ENCODE peak calls at places on chromosomes 7 and 10, in ten cellular contexts. One of them, this sample, is unnamed.

GRCh38 chr7:128307066-128307465 is 36.6 kb downstream of the RBM28 start:
- DNase-seq in Peyer's patch: no peak
- DNase-seq in K562: no peak
- DNase-seq in ovary: no peak
- DNase-seq in adrenal gland: no peak
- DNase-seq in testis: no peak
- DNase-seq in right lobe of liver: no peak
- DNase-seq in transverse colon: no peak
- DNase-seq in breast epithelium: no peak
- DNase-seq in A549: no peak
- DNase-seq in this sample: no peak

GRCh38 chr7:90824386-90825307 is 228.5 kb downstream of the CDK14 start:
- DNase-seq in Peyer's patch: no peak
- DNase-seq in K562: no peak
- DNase-seq in ovary: no peak
- DNase-seq in adrenal gland: no peak
- DNase-seq in testis: no peak
- DNase-seq in right lobe of liver: no peak
- DNase-seq in transverse colon: no peak
- DNase-seq in breast epithelium: no peak
- DNase-seq in A549: no peak
- DNase-seq in this sample: no peak

GRCh38 chr7:128904381-128905197 is 5.9 kb downstream of the KCP start:
- DNase-seq in Peyer's patch: no peak
- DNase-seq in K562: peak
- DNase-seq in ovary: no peak
- DNase-seq in adrenal gland: no peak
- DNase-seq in testis: no peak
- DNase-seq in right lobe of liver: no peak
- DNase-seq in transverse colon: peak
- DNase-seq in breast epithelium: peak
- DNase-seq in A549: peak
- DNase-seq in this sample: no peak

GRCh38 chr10:70549962-70550845 is 52.3 kb downstream of the PRF1 start:
- DNase-seq in Peyer's patch: peak
- DNase-seq in K562: peak
- DNase-seq in ovary: peak
- DNase-seq in adrenal gland: peak
- DNase-seq in testis: peak
- DNase-seq in right lobe of liver: no peak
- DNase-seq in transverse colon: peak
- DNase-seq in breast epithelium: peak
- DNase-seq in A549: peak
- DNase-seq in this sample: peak

GRCh38 chr7:30776971-30777370 is 5.8 kb downstream of the MINDY4 start:
- DNase-seq in Peyer's patch: no peak
- DNase-seq in K562: no peak
- DNase-seq in ovary: peak
- DNase-seq in adrenal gland: no peak
- DNase-seq in testis: no peak
- DNase-seq in right lobe of liver: no peak
- DNase-seq in transverse colon: no peak
- DNase-seq in breast epithelium: no peak
- DNase-seq in A549: no peak
- DNase-seq in this sample: no peak

GRCh38 chr10:128897414-128897928 is 569.6 kb upstream of the MGMT start:
- DNase-seq in Peyer's patch: no peak
- DNase-seq in K562: no peak
- DNase-seq in ovary: no peak
- DNase-seq in adrenal gland: no peak
- DNase-seq in testis: no peak
- DNase-seq in right lobe of liver: no peak
- DNase-seq in transverse colon: no peak
- DNase-seq in breast epithelium: no peak
- DNase-seq in A549: no peak
- DNase-seq in this sample: no peak

GRCh38 chr7:464712-465461 is 54.8 kb downstream of the PDGFA start:
- DNase-seq in Peyer's patch: no peak
- DNase-seq in K562: no peak
- DNase-seq in ovary: peak
- DNase-seq in adrenal gland: peak
- DNase-seq in testis: peak
- DNase-seq in right lobe of liver: peak
- DNase-seq in transverse colon: no peak
- DNase-seq in breast epithelium: peak
- DNase-seq in A549: no peak
- DNase-seq in this sample: peak

GRCh38 chr10:29948971-29949370 is 110.4 kb downstream of the JCAD start:
- DNase-seq in Peyer's patch: no peak
- DNase-seq in K562: no peak
- DNase-seq in ovary: no peak
- DNase-seq in adrenal gland: no peak
- DNase-seq in testis: no peak
- DNase-seq in right lobe of liver: no peak
- DNase-seq in transverse colon: no peak
- DNase-seq in breast epithelium: no peak
- DNase-seq in A549: no peak
- DNase-seq in this sample: peak

GRCh38 chr7:140562921-140563600 is 77.6 kb downstream of the DENND2A start:
- DNase-seq in Peyer's patch: no peak
- DNase-seq in K562: no peak
- DNase-seq in ovary: no peak
- DNase-seq in adrenal gland: no peak
- DNase-seq in testis: no peak
- DNase-seq in right lobe of liver: no peak
- DNase-seq in transverse colon: no peak
- DNase-seq in breast epithelium: no peak
- DNase-seq in A549: no peak
- DNase-seq in this sample: no peak

GRCh38 chr7:152108359-152108758 is 82.9 kb downstream of the GALNT11 start:
- DNase-seq in Peyer's patch: no peak
- DNase-seq in K562: no peak
- DNase-seq in ovary: no peak
- DNase-seq in adrenal gland: no peak
- DNase-seq in testis: no peak
- DNase-seq in right lobe of liver: no peak
- DNase-seq in transverse colon: no peak
- DNase-seq in breast epithelium: no peak
- DNase-seq in A549: no peak
- DNase-seq in this sample: no peak

GRCh38 chr10:8979976-8980375 is 925.5 kb downstream of the GATA3 start:
- DNase-seq in Peyer's patch: no peak
- DNase-seq in K562: no peak
- DNase-seq in ovary: no peak
- DNase-seq in adrenal gland: no peak
- DNase-seq in testis: no peak
- DNase-seq in right lobe of liver: no peak
- DNase-seq in transverse colon: no peak
- DNase-seq in breast epithelium: no peak
- DNase-seq in A549: no peak
- DNase-seq in this sample: no peak

GRCh38 chr10:127564644-127565043 is 15.5 kb downstream of the NPS start:
- DNase-seq in Peyer's patch: no peak
- DNase-seq in K562: no peak
- DNase-seq in ovary: no peak
- DNase-seq in adrenal gland: no peak
- DNase-seq in testis: no peak
- DNase-seq in right lobe of liver: no peak
- DNase-seq in transverse colon: no peak
- DNase-seq in breast epithelium: no peak
- DNase-seq in A549: no peak
- DNase-seq in this sample: no peak

GRCh38 chr7:134811798-134812197 is 32.4 kb downstream of the CALD1 start:
- DNase-seq in Peyer's patch: no peak
- DNase-seq in K562: no peak
- DNase-seq in ovary: no peak
- DNase-seq in adrenal gland: no peak
- DNase-seq in testis: no peak
- DNase-seq in right lobe of liver: no peak
- DNase-seq in transverse colon: no peak
- DNase-seq in breast epithelium: no peak
- DNase-seq in A549: no peak
- DNase-seq in this sample: no peak

GRCh38 chr7:15916666-15917388 is 230.3 kb upstream of the MEOX2 start:
- DNase-seq in Peyer's patch: no peak
- DNase-seq in K562: no peak
- DNase-seq in ovary: no peak
- DNase-seq in adrenal gland: no peak
- DNase-seq in testis: no peak
- DNase-seq in right lobe of liver: no peak
- DNase-seq in transverse colon: no peak
- DNase-seq in breast epithelium: no peak
- DNase-seq in A549: no peak
- DNase-seq in this sample: no peak

GRCh38 chr10:7121154-7121797 is 289.6 kb downstream of the SFMBT2 start:
- DNase-seq in Peyer's patch: peak
- DNase-seq in K562: peak
- DNase-seq in ovary: peak
- DNase-seq in adrenal gland: peak
- DNase-seq in testis: peak
- DNase-seq in right lobe of liver: peak
- DNase-seq in transverse colon: peak
- DNase-seq in breast epithelium: no peak
- DNase-seq in A549: peak
- DNase-seq in this sample: no peak

GRCh38 chr10:5447071-5447470 is 34.7 kb downstream of the NET1 start:
- DNase-seq in Peyer's patch: no peak
- DNase-seq in K562: no peak
- DNase-seq in ovary: no peak
- DNase-seq in adrenal gland: no peak
- DNase-seq in testis: no peak
- DNase-seq in right lobe of liver: no peak
- DNase-seq in transverse colon: no peak
- DNase-seq in breast epithelium: no peak
- DNase-seq in A549: no peak
- DNase-seq in this sample: no peak
- H3K4me3 ChIP-seq in Peyer's patch: peak
- H3K4me3 ChIP-seq in K562: peak
- H3K4me3 ChIP-seq in ovary: peak
- H3K4me3 ChIP-seq in adrenal gland: peak
- H3K4me3 ChIP-seq in testis: peak
- H3K4me3 ChIP-seq in right lobe of liver: peak
- H3K4me3 ChIP-seq in transverse colon: peak
- H3K4me3 ChIP-seq in breast epithelium: peak
- H3K4me3 ChIP-seq in A549: peak
- H3K4me3 ChIP-seq in this sample: peak

GRCh38 chr7:11373546-11374142 is 400.0 kb downstream of the PHF14 start:
- DNase-seq in Peyer's patch: no peak
- DNase-seq in K562: peak
- DNase-seq in ovary: no peak
- DNase-seq in adrenal gland: no peak
- DNase-seq in testis: no peak
- DNase-seq in right lobe of liver: no peak
- DNase-seq in transverse colon: no peak
- DNase-seq in breast epithelium: no peak
- DNase-seq in A549: peak
- DNase-seq in this sample: no peak
- TF ChIP-seq POLR2A in Peyer's patch: no peak
- TF ChIP-seq POLR2A in K562: no peak
- TF ChIP-seq POLR2A in ovary: no peak
- TF ChIP-seq POLR2A in adrenal gland: no peak
- TF ChIP-seq POLR2A in testis: no peak
- TF ChIP-seq POLR2A in right lobe of liver: no peak
- TF ChIP-seq POLR2A in transverse colon: no peak
- TF ChIP-seq POLR2A in breast epithelium: no peak
- TF ChIP-seq POLR2A in A549: no peak
- TF ChIP-seq POLR2A in this sample: no peak

GRCh38 chr7:107813524-107813923 is 10.5 kb upstream of the SLC26A3 start:
- DNase-seq in Peyer's patch: no peak
- DNase-seq in K562: no peak
- DNase-seq in ovary: no peak
- DNase-seq in adrenal gland: no peak
- DNase-seq in testis: no peak
- DNase-seq in right lobe of liver: no peak
- DNase-seq in transverse colon: no peak
- DNase-seq in breast epithelium: no peak
- DNase-seq in A549: no peak
- DNase-seq in this sample: no peak

GRCh38 chr7:107810626-107811025 is 7.6 kb upstream of the SLC26A3 start:
- DNase-seq in Peyer's patch: no peak
- DNase-seq in K562: no peak
- DNase-seq in ovary: no peak
- DNase-seq in adrenal gland: no peak
- DNase-seq in testis: no peak
- DNase-seq in right lobe of liver: no peak
- DNase-seq in transverse colon: no peak
- DNase-seq in breast epithelium: no peak
- DNase-seq in A549: no peak
- DNase-seq in this sample: no peak

GRCh38 chr7:107815254-107815882 is 12.3 kb upstream of the SLC26A3 start:
- DNase-seq in Peyer's patch: no peak
- DNase-seq in K562: no peak
- DNase-seq in ovary: no peak
- DNase-seq in adrenal gland: no peak
- DNase-seq in testis: no peak
- DNase-seq in right lobe of liver: no peak
- DNase-seq in transverse colon: no peak
- DNase-seq in breast epithelium: no peak
- DNase-seq in A549: no peak
- DNase-seq in this sample: no peak

GRCh38 chr7:107809179-107809578 is 6.2 kb upstream of the SLC26A3 start:
- DNase-seq in Peyer's patch: no peak
- DNase-seq in K562: no peak
- DNase-seq in ovary: no peak
- DNase-seq in adrenal gland: no peak
- DNase-seq in testis: no peak
- DNase-seq in right lobe of liver: no peak
- DNase-seq in transverse colon: no peak
- DNase-seq in breast epithelium: no peak
- DNase-seq in A549: no peak
- DNase-seq in this sample: no peak

DNA sequence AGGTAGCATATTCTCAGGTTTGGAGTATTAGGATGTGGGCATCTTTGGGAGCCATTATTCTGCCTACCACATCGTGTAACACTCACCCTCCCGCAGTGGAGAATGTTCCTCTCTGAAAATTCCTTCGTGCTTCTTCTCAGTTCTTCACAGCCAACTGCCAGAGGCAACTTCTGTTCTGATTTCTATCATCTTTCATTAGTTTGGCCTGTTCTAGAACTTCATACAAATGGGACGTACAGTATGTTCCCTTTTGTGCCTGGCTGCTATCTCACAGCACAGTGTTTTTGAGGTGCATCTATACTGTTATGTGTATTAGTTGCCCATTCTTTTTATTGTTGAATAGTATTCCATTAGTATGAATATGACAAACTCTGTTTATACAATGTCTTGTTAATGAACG is 8.9 kb upstream of the SLC26A3 start:
- DNase-seq in Peyer's patch: no peak
- DNase-seq in K562: no peak
- DNase-seq in ovary: no peak
- DNase-seq in adrenal gland: no peak
- DNase-seq in testis: no peak
- DNase-seq in right lobe of liver: no peak
- DNase-seq in transverse colon: no peak
- DNase-seq in breast epithelium: no peak
- DNase-seq in A549: no peak
- DNase-seq in this sample: no peak
- H3K27ac ChIP-seq in Peyer's patch: no peak
- H3K27ac ChIP-seq in K562: no peak
- H3K27ac ChIP-seq in ovary: no peak
- H3K27ac ChIP-seq in adrenal gland: no peak
- H3K27ac ChIP-seq in testis: no peak
- H3K27ac ChIP-seq in right lobe of liver: no peak
- H3K27ac ChIP-seq in transverse colon: peak
- H3K27ac ChIP-seq in breast epithelium: peak
- H3K27ac ChIP-seq in A549: no peak
- H3K27ac ChIP-seq in this sample: no peak

GRCh38 chr10:113381906-113382562 is 170.8 kb upstream of the HABP2 start:
- DNase-seq in Peyer's patch: no peak
- DNase-seq in K562: no peak
- DNase-seq in ovary: no peak
- DNase-seq in adrenal gland: peak
- DNase-seq in testis: no peak
- DNase-seq in right lobe of liver: no peak
- DNase-seq in transverse colon: no peak
- DNase-seq in breast epithelium: no peak
- DNase-seq in A549: no peak
- DNase-seq in this sample: peak
- H3K4me3 ChIP-seq in Peyer's patch: peak
- H3K4me3 ChIP-seq in K562: no peak
- H3K4me3 ChIP-seq in ovary: peak
- H3K4me3 ChIP-seq in adrenal gland: peak
- H3K4me3 ChIP-seq in testis: no peak
- H3K4me3 ChIP-seq in right lobe of liver: no peak
- H3K4me3 ChIP-seq in transverse colon: no peak
- H3K4me3 ChIP-seq in breast epithelium: peak
- H3K4me3 ChIP-seq in A549: no peak
- H3K4me3 ChIP-seq in this sample: no peak

This sample was measured in body of pancreas.